ENCODE peak calls at places on chromosomes 7 and 10, in four cellular contexts. R is A549, D is HepG2, G is GM12878. S is an unnamed sample.

GRCh38 chr10:72557362-72557761 is 68.5 kb downstream of the MICU1 start:
- DNase-seq in R (no peak), D (no peak), G (no peak), S (no peak)

GRCh38 chr10:436013-436697 is 253.3 kb downstream of the DIP2C start:
- DNase-seq in R (no peak), D (no peak), G (no peak), S (no peak)

GRCh38 chr10:88281592-88282268 is 301.4 kb downstream of the RNLS start:
- DNase-seq in R (no peak), D (no peak), G (no peak), S (peak; percentile 40)

GRCh38 chr7:92809397-92810241 is 26.8 kb downstream of the CDK6 start:
- DNase-seq in R (peak; percentile 74), D (peak; percentile 90), G (peak; percentile 92), S (peak; percentile 89)

GRCh38 chr10:81570349-81570748 is 304.6 kb upstream of the NRG3 start:
- DNase-seq in R (no peak), D (no peak), G (no peak), S (no peak)

GRCh38 chr7:92158660-92159575 is 20.0 kb downstream of the LRRD1 start:
- DNase-seq in R (no peak), D (no peak), G (no peak), S (no peak)

GRCh38 chr7:117946201-117946633 is 73.0 kb upstream of the CTTNBP2 start:
- DNase-seq in R (no peak), D (no peak), G (no peak), S (no peak)

GRCh38 chr10:554182-554848 is 135.2 kb downstream of the DIP2C start:
- DNase-seq in R (no peak), D (no peak), G (no peak), S (no peak)

GRCh38 chr10:27312854-27313253 is 72.3 kb upstream of the ACBD5 start:
- DNase-seq in R (no peak), D (no peak), G (no peak), S (no peak)

GRCh38 chr10:100579691-100580090 is 43.9 kb downstream of the HIF1AN start:
- DNase-seq in R (no peak), D (no peak), G (no peak), S (no peak)
- H3K4me3 ChIP-seq in R (no peak overlapping the region), D (no peak overlapping the region), G (no peak overlapping the region), S (no peak overlapping the region)

GRCh38 chr10:97612386-97612785 is 20.9 kb downstream of the MORN4 start:
- DNase-seq in R (peak; percentile 85), D (peak; percentile 45), G (no peak), S (peak; percentile 50)
- TF ChIP-seq MYC in R (no peak), D (no peak), G (no peak), S (no peak)

GRCh38 chr10:126932516-126932915 is 27.3 kb downstream of the DOCK1 start:
- DNase-seq in R (no peak), D (no peak), G (no peak), S (no peak)

GRCh38 chr10:126929391-126929790 is 24.2 kb downstream of the DOCK1 start:
- DNase-seq in R (no peak), D (peak; percentile 22), G (no peak), S (no peak)

GRCh38 chr10:126931548-126931947 is 26.3 kb downstream of the DOCK1 start:
- DNase-seq in R (no peak), D (no peak), G (no peak), S (no peak)

GRCh38 chr10:126933116-126933515 is 27.9 kb downstream of the DOCK1 start:
- DNase-seq in R (no peak), D (no peak), G (no peak), S (no peak)

GRCh38 chr10:126930506-126931458 is 25.6 kb downstream of the DOCK1 start:
- DNase-seq in R (no peak), D (no peak), G (no peak), S (no peak)
- H3K4me3 ChIP-seq in R (no peak overlapping the region), D (no peak overlapping the region), G (no peak overlapping the region), S (no peak overlapping the region)

GRCh38 chr7:18580945-18581344 is 85.4 kb downstream of the HDAC9 start:
- DNase-seq in R (no peak), D (no peak), G (no peak), S (no peak)
- TF ChIP-seq MYC in R (no peak), D (no peak), G (no peak), S (no peak)

GRCh38 chr7:94375167-94375566 is 19.5 kb upstream of the COL1A2 start:
- DNase-seq in R (no peak), D (no peak), G (no peak), S (no peak)
- H3K4me3 ChIP-seq in R (no peak overlapping the region), D (no peak overlapping the region), G (no peak overlapping the region), S (no peak overlapping the region)

GRCh38 chr7:13687500-13687899 is 302.0 kb downstream of the ETV1 start:
- DNase-seq in R (no peak), D (no peak), G (no peak), S (no peak)
- TF ChIP-seq MYC in R (no peak), D (no peak), G (no peak), S (no peak)

DNA sequence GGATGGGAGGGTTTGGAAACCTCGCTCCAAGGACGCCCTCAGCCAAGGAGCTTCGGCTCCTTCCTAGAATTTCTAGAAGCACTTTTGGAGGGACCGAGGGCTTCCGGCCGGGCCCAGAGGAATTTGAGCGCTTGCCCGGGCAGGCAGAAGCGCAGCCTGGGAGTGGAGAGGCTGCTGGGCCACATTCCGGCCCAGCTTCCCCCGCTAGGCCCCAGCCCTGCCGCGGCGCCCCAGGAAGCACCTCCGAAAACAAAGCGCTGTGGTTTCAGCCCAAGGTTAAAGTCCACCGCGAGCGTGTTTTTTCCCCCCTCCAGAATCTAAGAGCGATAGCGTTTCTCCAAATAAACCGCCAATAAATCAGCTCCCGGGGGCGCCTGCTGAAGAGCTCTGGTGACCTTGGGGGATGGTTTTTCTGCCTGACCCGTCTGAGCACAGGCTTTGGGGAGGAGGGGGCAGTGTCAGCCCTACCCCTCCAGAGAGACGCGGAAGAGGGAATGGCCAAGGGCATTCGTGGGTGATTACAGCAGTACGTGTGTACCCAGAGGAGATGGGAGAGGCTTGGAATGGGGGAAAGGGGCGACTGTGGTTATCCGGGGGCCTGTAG is 5.7 kb upstream of the TNRC18 start:
- DNase-seq in R (no peak), D (peak; percentile 91), G (no peak), S (peak; percentile 88)
- H3K4me3 ChIP-seq in R (no peak overlapping the region), D (peak overlapping the region; percentile 85), G (no peak overlapping the region), S (peak overlapping the region; percentile 78)

DNA sequence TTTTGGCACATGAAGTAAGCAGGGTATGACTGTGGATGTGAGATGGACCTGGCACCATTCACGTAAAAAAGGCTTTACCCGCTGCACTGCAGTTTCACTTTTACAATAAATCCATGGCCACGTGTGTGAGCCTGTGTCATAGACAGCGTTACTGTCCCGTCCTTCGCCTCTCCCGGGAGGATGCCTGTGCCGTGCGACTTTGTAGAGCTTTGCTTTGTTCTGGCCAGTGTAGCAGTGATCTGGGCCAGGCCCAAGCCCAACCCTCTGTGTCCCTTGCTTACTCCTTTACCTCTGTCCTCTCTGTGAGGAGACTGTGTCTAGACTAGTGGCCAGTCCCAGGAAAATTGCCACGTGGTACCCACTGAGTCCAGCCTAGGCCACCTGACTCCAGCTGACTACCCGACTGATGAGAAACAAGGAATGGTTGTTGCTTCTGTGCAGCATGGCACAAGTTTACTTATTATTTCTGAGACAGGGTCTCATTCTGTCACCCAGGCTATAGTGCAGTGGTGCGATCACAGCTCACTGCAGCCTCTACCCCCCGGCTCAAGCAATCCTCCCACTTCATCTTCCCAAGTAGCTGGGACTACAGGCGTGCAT is 48.1 kb downstream of the JAKMIP3 start:
- DNase-seq in R (no peak), D (no peak), G (no peak), S (no peak)
- TF ChIP-seq MYC in R (no peak), D (no peak), G (no peak), S (no peak)

DNA sequence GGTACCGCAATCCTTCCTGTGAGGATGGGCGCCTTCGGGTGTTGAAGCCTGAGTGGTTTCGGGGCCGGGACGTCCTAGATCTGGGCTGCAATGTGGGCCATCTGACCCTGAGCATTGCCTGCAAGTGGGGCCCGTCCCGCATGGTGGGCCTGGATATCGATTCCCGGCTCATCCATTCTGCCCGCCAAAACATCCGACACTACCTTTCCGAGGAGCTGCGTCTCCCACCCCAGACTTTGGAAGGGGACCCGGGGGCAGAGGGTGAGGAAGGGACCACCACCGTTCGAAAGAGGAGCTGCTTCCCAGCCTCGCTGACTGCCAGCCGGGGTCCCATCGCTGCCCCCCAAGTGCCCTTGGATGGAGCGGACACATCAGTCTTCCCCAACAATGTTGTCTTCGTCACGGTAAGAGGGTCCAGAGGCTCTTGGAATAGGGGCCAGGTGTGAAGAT is 1.7 kb downstream of the MEPCE start:
- DNase-seq in R (no peak), D (no peak), G (no peak), S (no peak)
- H3K4me3 ChIP-seq in R (no peak overlapping the region), D (peak overlapping the region; percentile 83), G (peak overlapping the region; percentile 74), S (peak overlapping the region; percentile 83)

S was measured in NB4.